ENCODE peak calls at places on chromosomes 1 and 21, in ten cellular contexts. C is GDM1; I is progenitor cell of endocrine pancreas; D is activated naive CD4-positive, alpha-beta T cell; F is NCI-H2081; Y is H54; R is myocyte; H is activated T-cell treated with anti-CD3 and anti-CD28 coated beads, Interleukin-2, amount 50 U/mL, for 72 hours; N is kidney glomerular epithelial cell; J is HFFc6. W is an unnamed sample.

GRCh38 chr1:112674986-112675727 is 698 bp downstream of the MOV10 start:
- DNase-seq in J (no peak), C (no peak), I (peak), H (peak), N (no peak), D (no peak), F (peak), Y (no peak), R (peak), W (peak)

GRCh38 chr21:41358193-41359166 is 3.3 kb upstream of the MX2 start:
- DNase-seq in Y (no peak), C (no peak), N (no peak), H (no peak), J (no peak), D (no peak), F (no peak), R (no peak), I (no peak), W (no peak)

GRCh38 chr1:164576311-164577271 is 17.6 kb downstream of the PBX1 start:
- DNase-seq in J (peak), H (no peak), D (no peak), N (no peak), R (no peak), F (no peak), C (no peak), Y (no peak), I (no peak), W (no peak)

GRCh38 chr21:45336870-45337269 is 49.2 kb upstream of the POFUT2 start:
- DNase-seq in C (no peak), Y (no peak), H (no peak), I (no peak), D (no peak), R (no peak), F (no peak), N (no peak), J (no peak), W (no peak)

GRCh38 chr1:102970496-102971078 is 137.7 kb downstream of the COL11A1 start:
- DNase-seq in Y (peak), D (no peak), I (no peak), J (peak), C (no peak), R (peak), F (peak), N (peak), H (no peak), W (no peak)

GRCh38 chr1:29624320-29624719 is 388.0 kb downstream of the PTPRU start:
- DNase-seq in J (no peak), C (no peak), R (no peak), Y (no peak), I (no peak), H (no peak), D (no peak), F (no peak), N (no peak), W (no peak)

GRCh38 chr1:109804660-109805059 is 40.9 kb upstream of the EPS8L3 start:
- DNase-seq in N (no peak), Y (no peak), C (no peak), D (no peak), I (no peak), F (no peak), H (no peak), J (no peak), R (no peak), W (no peak)

GRCh38 chr1:157781048-157781447 is 4.1 kb upstream of the FCRL2 start:
- DNase-seq in H (no peak), R (no peak), Y (no peak), D (no peak), I (no peak), C (no peak), N (no peak), J (no peak), F (no peak), W (no peak)

GRCh38 chr1:12046749-12047119 is 16.4 kb upstream of the TNFRSF8 start:
- DNase-seq in F (no peak), H (no peak), D (no peak), J (no peak), Y (no peak), R (no peak), C (no peak), I (no peak), N (no peak), W (no peak)

GRCh38 chr1:63497577-63497976 is 25.4 kb downstream of the ITGB3BP start:
- DNase-seq in C (no peak), H (no peak), R (no peak), Y (no peak), F (no peak), J (no peak), N (no peak), I (no peak), D (no peak), W (no peak)

GRCh38 chr1:204506091-204506968 is 9.9 kb upstream of the MDM4 start:
- DNase-seq in J (peak), R (peak), C (peak), Y (peak), F (peak), D (peak), N (peak), H (peak), I (peak), W (peak)

GRCh38 chr21:46065215-46065992 is 32.5 kb upstream of the COL6A2 start:
- DNase-seq in H (no peak), N (peak), J (peak), I (peak), C (no peak), D (no peak), Y (peak), R (peak), F (no peak), W (no peak)

GRCh38 chr1:41371630-41372599 is 10.7 kb downstream of the FOXO6 start:
- DNase-seq in R (peak), F (peak), J (no peak), D (no peak), C (peak), H (no peak), N (no peak), I (no peak), Y (no peak), W (no peak)

GRCh38 chr1:151881479-151881878 is 27.8 kb downstream of the THEM4 start:
- DNase-seq in F (no peak), C (no peak), H (no peak), R (no peak), Y (no peak), D (no peak), N (no peak), J (no peak), I (no peak), W (no peak)

GRCh38 chr21:44253832-44254700 is 7.6 kb downstream of the DNMT3L start:
- DNase-seq in Y (no peak), R (no peak), C (peak), H (no peak), N (no peak), J (no peak), D (no peak), I (no peak), F (no peak), W (no peak)

GRCh38 chr1:206893380-206893779 is 3.9 kb upstream of the IL24 start:
- DNase-seq in N (no peak), D (no peak), Y (no peak), H (no peak), I (no peak), R (no peak), C (no peak), J (no peak), F (no peak), W (no peak)

GRCh38 chr1:207248544-207249206 is 72.8 kb upstream of the CD55 start:
- DNase-seq in I (no peak), F (no peak), J (no peak), N (no peak), C (no peak), Y (no peak), D (no peak), H (no peak), R (no peak), W (no peak)

GRCh38 chr1:6464915-6465314 is 1.1 kb downstream of the TNFRSF25 start:
- DNase-seq in N (no peak), I (no peak), D (no peak), F (no peak), J (no peak), C (no peak), Y (no peak), H (no peak), R (no peak), W (no peak)